ENCODE peak calls at places on chromosomes 5 and 9, in nine cellular contexts. O is stimulated activated CD8-positive, alpha-beta memory T cell treated with anti-CD3 and anti-CD28 coated beads, Interleukin-7, amount 100 ng/mL, for 4 hours; K is NCI-H345; C is Peyer's patch; B is posterior vena cava; T is ascending aorta; G is activated naive CD8-positive, alpha-beta T cell treated with anti-CD3 and anti-CD28 coated beads, Interleukin-2, amount 50 U/mL, for 16 hours; P is lower leg skin; D is IMR-90. R is an unnamed sample.
A peak's percentile ranks its signal among the peaks of the same experiment; 100 is the strongest.

GRCh38 chr5:53126514-53126913 is 17.0 kb upstream of the MOCS2 start:
- DNase-seq in O (no peak), K (no peak), C (no peak), B (no peak), T (no peak), G (no peak), P (no peak), D (peak; percentile 81), R (no peak)

GRCh38 chr5:99460701-99461100 is 531.9 kb upstream of the CHD1 start:
- DNase-seq in O (no peak), K (no peak), C (no peak), B (no peak), T (no peak), G (no peak), P (no peak), D (no peak), R (no peak)

GRCh38 chr5:36242534-36243144 is 914 bp upstream of the NADK2 start:
- DNase-seq in O (no peak), K (no peak), C (no peak), B (peak; percentile 67), T (no peak), G (no peak), P (no peak), D (no peak), R (no peak)

GRCh38 chr9:89617978-89618377 is 13.2 kb downstream of the GADD45G start:
- DNase-seq in O (no peak), K (no peak), C (no peak), B (no peak), T (no peak), G (no peak), P (no peak), D (no peak), R (no peak)

GRCh38 chr9:90726215-90726614 is 75.4 kb upstream of the SYK start:
- DNase-seq in O (no peak), K (no peak), C (no peak), B (no peak), T (no peak), G (no peak), P (no peak), D (no peak), R (no peak)

GRCh38 chr5:74772359-74772758 is 5.3 kb downstream of the NSA2 start:
- DNase-seq in O (no peak), K (no peak), C (no peak), B (no peak), T (no peak), G (no peak), P (no peak), D (peak; percentile 26), R (no peak)

GRCh38 chr5:150377964-150378694 is 20.6 kb downstream of the TCOF1 start:
- DNase-seq in O (no peak), K (no peak), C (no peak), B (no peak), T (no peak), G (no peak), P (no peak), D (peak; percentile 99), R (no peak)

GRCh38 chr5:80516826-80517225 is 28.9 kb downstream of the FAM151B start:
- DNase-seq in O (no peak), K (no peak), C (no peak), B (no peak), T (no peak), G (no peak), P (no peak), D (peak; percentile 94), R (no peak)

GRCh38 chr9:35342221-35342620 is 147.7 kb upstream of the RUSC2 start:
- DNase-seq in O (no peak), K (no peak), C (no peak), B (no peak), T (no peak), G (no peak), P (no peak), D (peak; percentile 35), R (no peak)

GRCh38 chr9:20446248-20446647 is 176.1 kb downstream of the MLLT3 start:
- DNase-seq in O (no peak), K (no peak), C (no peak), B (no peak), T (no peak), G (no peak), P (no peak), D (no peak), R (no peak)

GRCh38 chr5:102796481-102796880 is 41.4 kb downstream of the PAM start:
- DNase-seq in O (no peak), K (no peak), C (no peak), B (no peak), T (no peak), G (no peak), P (no peak), D (peak; percentile 7), R (no peak)

GRCh38 chr5:10828241-10828640 is 67.2 kb upstream of the DAP start:
- DNase-seq in O (no peak), K (no peak), C (no peak), B (no peak), T (no peak), G (no peak), P (no peak), D (peak; percentile 58), R (no peak)

GRCh38 chr9:130474131-130474530 is 29.4 kb downstream of the ASS1 start:
- DNase-seq in O (no peak), K (no peak), C (no peak), B (no peak), T (no peak), G (no peak), P (no peak), D (no peak), R (no peak)

GRCh38 chr9:79220666-79221065 is 351.1 kb upstream of the TLE4 start:
- DNase-seq in O (no peak), K (no peak), C (no peak), B (no peak), T (no peak), G (no peak), P (no peak), D (peak; percentile 75), R (no peak)

GRCh38 chr9:116269250-116269649 is 115.7 kb downstream of the PAPPA start:
- DNase-seq in O (no peak), K (no peak), C (no peak), B (no peak), T (no peak), G (no peak), P (no peak), D (no peak), R (no peak)

GRCh38 chr5:173625686-173626500 is 9.4 kb upstream of the BOD1 start:
- DNase-seq in O (no peak), K (no peak), C (no peak), B (no peak), T (no peak), G (no peak), P (no peak), D (no peak), R (no peak)

GRCh38 chr5:168822745-168823281 is 243.6 kb upstream of the PANK3 start:
- DNase-seq in O (no peak), K (peak; percentile 8), C (no peak), B (no peak), T (no peak), G (no peak), P (peak; percentile 62), D (peak; percentile 1), R (no peak)

GRCh38 chr5:161889971-161890370 is 42.1 kb downstream of the GABRA1 start:
- DNase-seq in O (no peak), K (no peak), C (no peak), B (no peak), T (no peak), G (no peak), P (no peak), D (no peak), R (no peak)

GRCh38 chr5:1874820-1875219 is 7.9 kb downstream of the IRX4 start:
- DNase-seq in O (no peak), K (peak; percentile 18), C (no peak), B (no peak), T (no peak), G (no peak), P (no peak), D (no peak), R (no peak)

R was measured in colonic mucosa.